ENCODE peak calls at places on chromosomes 2 and 18, in four cellular contexts. R, A, V and G are unnamed samples.

GRCh38 chr2:164622338-164623106 is 1.2 kb upstream of the GRB14 start:
- DNase-seq in R (no peak), A (no peak), V (no peak), G (no peak)

GRCh38 chr2:48346124-48346536 is 183.8 kb upstream of the STON1 start:
- DNase-seq in R (no peak), A (peak; percentile 63), V (peak; percentile 23), G (no peak)

GRCh38 chr2:15909736-15910135 is 30.6 kb upstream of the MYCN start:
- DNase-seq in R (no peak), A (no peak), V (no peak), G (no peak)

GRCh38 chr18:58205087-58205779 is 161.2 kb downstream of the NEDD4L start:
- DNase-seq in R (no peak), A (no peak), V (no peak), G (no peak)

GRCh38 chr18:77023115-77023782 is 109.3 kb downstream of the MBP start:
- DNase-seq in R (no peak), A (no peak), V (no peak), G (no peak)

GRCh38 chr18:45221363-45221762 is 393.9 kb upstream of the SLC14A2 start:
- DNase-seq in R (no peak), A (no peak), V (no peak), G (no peak)

GRCh38 chr18:77092104-77093066 is 40.2 kb downstream of the MBP start:
- DNase-seq in R (no peak), A (no peak), V (no peak), G (no peak)

GRCh38 chr2:131520526-131520925 is 7.2 kb upstream of the CCDC74A start:
- DNase-seq in R (no peak), A (no peak), V (no peak), G (no peak)

GRCh38 chr2:84971799-84972790 is 1.1 kb downstream of the KCMF1 start:
- DNase-seq in R (peak; percentile 56), A (no peak), V (peak; percentile 52), G (peak; percentile 70)

GRCh38 chr2:200728630-200729029 is 83.1 kb upstream of the BZW1 start:
- DNase-seq in R (no peak), A (no peak), V (no peak), G (no peak)

GRCh38 chr2:236760246-236760645 is 190.6 kb downstream of the ACKR3 start:
- DNase-seq in R (no peak), A (no peak), V (no peak), G (no peak)

GRCh38 chr2:1301056-1301455 is 112.2 kb upstream of the TPO start:
- DNase-seq in R (no peak), A (peak; percentile 50), V (no peak), G (no peak)

GRCh38 chr2:67997528-67998267 is 65.1 kb downstream of the C1D start:
- DNase-seq in R (no peak), A (no peak), V (no peak), G (no peak)

GRCh38 chr2:175931751-175932295 is 70.2 kb downstream of the LNPK start:
- DNase-seq in R (no peak), A (no peak), V (no peak), G (no peak)

GRCh38 chr2:155372969-155373368 is 674.5 kb downstream of the KCNJ3 start:
- DNase-seq in R (no peak), A (no peak), V (no peak), G (no peak)

GRCh38 chr18:8374652-8375051 is 234.6 kb upstream of the RAB12 start:
- DNase-seq in R (no peak), A (no peak), V (no peak), G (no peak)
- TF ChIP-seq CTCF in R (no peak), A (no peak), V (no peak), G (no peak)

GRCh38 chr2:106094101-106094860 is 99.8 kb downstream of the UXS1 start:
- DNase-seq in R (no peak), A (no peak), V (no peak), G (no peak)

GRCh38 chr2:106097370-106098000 is 96.6 kb downstream of the UXS1 start:
- DNase-seq in R (no peak), A (no peak), V (no peak), G (no peak)

GRCh38 chr2:106098081-106098480 is 96.0 kb downstream of the UXS1 start:
- DNase-seq in R (no peak), A (no peak), V (no peak), G (no peak)

GRCh38 chr2:106096446-106097369 is 97.4 kb downstream of the UXS1 start:
- DNase-seq in R (no peak), A (no peak), V (no peak), G (no peak)

DNA sequence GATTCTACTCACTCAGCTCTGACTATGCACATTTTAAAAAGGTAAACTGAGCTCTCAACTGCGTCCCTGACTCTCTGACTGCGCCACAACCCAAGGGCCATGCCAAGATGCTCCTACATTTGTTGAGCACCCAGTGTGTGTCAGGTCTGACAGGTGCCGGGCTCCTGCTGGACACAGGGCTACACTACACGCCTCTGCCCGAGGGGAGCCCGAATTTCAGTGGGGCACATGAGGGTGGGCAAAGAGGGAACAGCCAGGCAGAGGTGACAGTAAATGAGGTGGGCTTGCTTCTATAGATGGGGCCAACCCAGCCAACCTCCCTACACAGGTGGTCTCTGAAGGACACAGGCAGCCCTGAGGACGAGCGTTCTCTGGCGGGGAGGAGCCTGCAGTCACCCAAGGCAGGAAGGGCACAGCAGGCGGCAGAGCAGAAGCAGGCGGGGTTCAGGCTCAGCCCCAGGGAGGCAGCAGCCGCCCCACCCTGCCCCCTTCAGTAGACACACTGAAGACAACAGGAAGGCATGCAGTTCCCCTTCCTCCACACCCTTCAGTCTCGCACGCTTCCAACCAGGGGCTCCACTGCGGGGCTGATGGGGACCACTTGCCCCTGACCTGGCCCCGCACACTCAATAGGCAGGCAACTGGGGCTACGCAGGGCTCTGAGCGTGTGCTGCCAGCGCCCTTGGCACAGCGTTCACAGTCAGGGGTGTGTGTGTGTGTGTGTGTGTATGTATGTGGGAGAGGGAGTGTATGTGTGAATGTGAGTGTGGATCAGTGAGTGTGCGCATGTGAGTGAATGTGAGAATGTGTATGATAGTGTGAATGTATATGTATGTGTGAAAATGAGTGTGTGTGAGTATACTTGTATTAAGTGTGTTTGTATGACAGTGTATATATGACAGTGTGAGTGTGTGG is 98.4 kb downstream of the UXS1 start:
- DNase-seq in R (no peak), A (no peak), V (no peak), G (no peak)
- TF ChIP-seq CTCF in R (no peak), A (no peak), V (no peak), G (no peak)

GRCh38 chr2:112480540-112481049 is 1.4 kb upstream of the TTL start:
- DNase-seq in R (peak; percentile 17), A (no peak), V (no peak), G (no peak)
- TF ChIP-seq CTCF in R (no peak), A (no peak), V (no peak), G (no peak)

DNA sequence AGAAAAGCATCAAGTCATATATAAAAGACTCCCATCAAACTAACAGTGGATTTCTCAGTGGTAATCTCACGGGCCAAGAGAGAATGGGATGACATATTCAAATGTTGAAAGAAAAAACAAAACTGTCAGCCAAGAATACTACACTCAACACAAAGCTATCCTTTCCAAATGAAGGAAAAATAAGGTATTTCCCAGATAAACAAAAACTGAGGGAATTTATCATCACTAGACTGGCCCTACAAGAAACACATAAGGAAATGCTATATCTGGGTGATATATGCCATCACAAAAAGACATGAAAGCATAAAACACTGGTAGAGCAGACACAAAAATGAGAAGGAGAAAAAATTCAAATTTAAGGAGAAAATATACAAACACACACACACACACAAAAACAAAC is 118.6 kb downstream of the ACVR1 start:
- DNase-seq in R (no peak), A (no peak), V (no peak), G (no peak)
- TF ChIP-seq CTCF in R (no peak), A (no peak), V (no peak), G (no peak)

GRCh38 chr18:7566587-7567486 is at the start of gene PTPRM:
- DNase-seq in R (peak; percentile 88), A (peak; percentile 93), V (peak; percentile 93), G (peak; percentile 88)
- TF ChIP-seq CTCF in R (no peak), A (peak; percentile 37), V (peak; percentile 52), G (peak; percentile 11)

DNA sequence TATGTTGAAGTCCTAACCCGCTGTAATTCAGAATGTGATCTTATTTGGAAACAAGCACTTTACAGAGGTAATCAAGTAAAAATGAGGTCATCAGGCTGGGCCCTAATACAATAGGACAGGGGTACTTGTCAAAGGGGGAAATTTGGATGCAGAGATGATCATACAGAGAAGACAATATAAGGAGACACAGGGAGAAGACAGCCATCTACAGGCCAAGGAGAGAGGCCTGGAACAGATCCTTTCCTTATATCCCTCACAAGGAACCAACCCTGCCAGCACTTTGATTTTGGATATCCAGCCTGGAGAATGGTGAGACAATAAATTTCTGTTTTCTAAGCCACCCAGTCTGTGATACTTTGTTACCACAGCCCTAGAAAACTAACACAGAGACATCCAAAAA is 104.3 kb downstream of the METTL4 start:
- DNase-seq in R (no peak), A (no peak), V (no peak), G (no peak)
- TF ChIP-seq CTCF in R (no peak), A (no peak), V (no peak), G (no peak)

GRCh38 chr2:133642831-133643230 is 74.6 kb upstream of the NCKAP5 start:
- DNase-seq in R (no peak), A (no peak), V (no peak), G (no peak)

GRCh38 chr2:133643822-133644221 is 75.6 kb upstream of the NCKAP5 start:
- DNase-seq in R (no peak), A (no peak), V (no peak), G (no peak)

GRCh38 chr2:133641942-133642341 is 73.7 kb upstream of the NCKAP5 start:
- DNase-seq in R (no peak), A (no peak), V (no peak), G (no peak)

GRCh38 chr2:133641497-133641896 is 73.2 kb upstream of the NCKAP5 start:
- DNase-seq in R (peak; percentile 7), A (no peak), V (no peak), G (no peak)

GRCh38 chr2:133640103-133640502 is 71.8 kb upstream of the NCKAP5 start:
- DNase-seq in R (no peak), A (no peak), V (no peak), G (no peak)
- TF ChIP-seq CTCF in R (no peak), A (no peak), V (no peak), G (no peak)

GRCh38 chr18:475202-475624 is 25.3 kb downstream of the COLEC12 start:
- DNase-seq in R (no peak), A (peak; percentile 70), V (no peak), G (no peak)

GRCh38 chr18:477565-477964 is 22.9 kb downstream of the COLEC12 start:
- DNase-seq in R (peak; percentile 63), A (no peak), V (no peak), G (no peak)

GRCh38 chr18:478679-479078 is 21.8 kb downstream of the COLEC12 start:
- DNase-seq in R (no peak), A (no peak), V (no peak), G (no peak)

GRCh38 chr18:474416-474815 is 26.1 kb downstream of the COLEC12 start:
- DNase-seq in R (no peak), A (no peak), V (no peak), G (no peak)

DNA sequence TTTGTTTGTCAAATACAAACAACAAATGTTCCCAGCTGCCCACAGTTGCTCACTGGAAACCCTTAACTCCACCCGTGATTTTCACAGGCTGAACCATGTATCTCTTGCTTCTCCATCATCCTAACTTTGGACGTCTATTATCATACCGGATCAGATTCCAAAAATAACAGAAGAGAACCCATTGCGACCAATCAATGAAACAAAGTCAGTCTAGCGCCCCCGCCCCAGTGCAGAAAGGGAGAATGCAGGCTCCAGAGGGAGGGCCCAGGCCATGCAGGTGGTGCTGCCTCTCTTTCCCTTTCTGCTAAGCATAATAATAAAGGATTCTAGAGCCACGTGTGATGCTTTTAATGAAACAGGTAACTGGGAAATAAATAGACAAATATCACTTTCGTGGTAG is 24.1 kb downstream of the COLEC12 start:
- DNase-seq in R (no peak), A (no peak), V (no peak), G (no peak)
- TF ChIP-seq CTCF in R (no peak), A (no peak), V (no peak), G (no peak)

GRCh38 chr2:128179461-128179755 is 88.4 kb downstream of the UGGT1 start:
- DNase-seq in R (no peak), A (no peak), V (no peak), G (no peak)
- TF ChIP-seq CTCF in R (no peak), A (no peak), V (no peak), G (no peak)